ENCODE peak calls at places on chromosome 6, in ten cellular contexts. I, H, U, Q, B, Y, L, K, X and N are unnamed samples.

GRCh38 chr6:34338811-34339210 is 53.7 kb downstream of the NUDT3 start:
- DNase-seq in B (no peak), X (no peak), Y (no peak), H (no peak), I (no peak), K (no peak), U (no peak), L (no peak), Q (no peak), N (no peak)

GRCh38 chr6:24584390-24584735 is 61.6 kb downstream of the KIAA0319 start:
- DNase-seq in H (no peak), I (no peak), Y (no peak), X (no peak), B (no peak), K (no peak), Q (no peak), L (no peak), U (no peak), N (no peak)

GRCh38 chr6:105357147-105357546 is 45.7 kb downstream of the PREP start:
- DNase-seq in B (no peak), Q (no peak), K (no peak), L (no peak), X (no peak), I (no peak), H (no peak), Y (no peak), U (no peak), N (no peak)

GRCh38 chr6:33709605-33710295 is 1.8 kb downstream of the UQCC2 start:
- DNase-seq in H (no peak), K (no peak), U (no peak), B (no peak), L (no peak), I (no peak), Q (no peak), Y (no peak), X (no peak), N (peak; percentile 28)

GRCh38 chr6:14601490-14601889 is 483.9 kb downstream of the CD83 start:
- DNase-seq in H (no peak), B (no peak), X (no peak), Q (peak; percentile 55), K (no peak), L (no peak), U (peak; percentile 57), I (no peak), Y (peak; percentile 44), N (no peak)

GRCh38 chr6:130937942-130938604 is 110.9 kb downstream of the SMLR1 start:
- DNase-seq in Q (peak; percentile 90), X (no peak), L (no peak), U (no peak), H (no peak), K (no peak), I (no peak), B (no peak), Y (no peak), N (no peak)

GRCh38 chr6:14819001-14819400 is 426.9 kb upstream of the JARID2 start:
- DNase-seq in I (no peak), X (no peak), Y (no peak), Q (no peak), U (no peak), B (no peak), H (no peak), K (no peak), L (no peak), N (no peak)

GRCh38 chr6:26223677-26224546 is 136.7 kb downstream of the HFE start:
- DNase-seq in X (peak; percentile 65), L (peak; percentile 94), Q (peak; percentile 92), B (no peak), K (peak; percentile 76), H (peak; percentile 79), I (peak; percentile 78), U (peak; percentile 75), Y (peak; percentile 84), N (peak; percentile 83)

GRCh38 chr6:38567436-38567835 is 72.3 kb downstream of the BTBD9 start:
- DNase-seq in X (peak; percentile 87), Y (peak; percentile 79), H (peak; percentile 37), K (peak; percentile 66), B (peak; percentile 78), Q (no peak), L (peak; percentile 63), I (no peak), U (peak; percentile 44), N (no peak)

GRCh38 chr6:135498178-135498841 is 770 bp upstream of the AHI1 start:
- DNase-seq in Y (peak; percentile 92), I (no peak), H (peak; percentile 75), L (peak; percentile 93), U (peak; percentile 72), B (peak; percentile 88), K (peak; percentile 59), X (peak; percentile 63), Q (peak; percentile 84), N (no peak)
- TF ChIP-seq POLR2A in Y (peak; percentile 66), I (no peak), H (no peak), L (peak; percentile 73), U (no peak), B (no peak), K (no peak), X (peak; percentile 11), Q (peak; percentile 87), N (no peak)

GRCh38 chr6:155252581-155252980 is 11.2 kb upstream of the CLDN20 start:
- DNase-seq in Q (no peak), Y (no peak), U (no peak), H (no peak), K (no peak), B (no peak), X (no peak), I (no peak), L (no peak), N (no peak)
- H3K27ac ChIP-seq in Q (no peak overlapping the region), Y (peak overlapping the region; percentile 30), U (no peak overlapping the region), H (no peak overlapping the region), K (no peak overlapping the region), B (no peak overlapping the region), X (no peak overlapping the region), I (no peak overlapping the region), L (no peak overlapping the region), N (no peak overlapping the region)

GRCh38 chr6:40286027-40286426 is 301.1 kb downstream of the LRFN2 start:
- DNase-seq in B (no peak), Q (no peak), L (no peak), I (no peak), K (no peak), H (no peak), U (no peak), Y (no peak), X (no peak), N (no peak)
- H3K4me3 ChIP-seq in B (no peak overlapping the region), Q (no peak overlapping the region), L (no peak overlapping the region), I (no peak overlapping the region), K (no peak overlapping the region), H (no peak overlapping the region), U (no peak overlapping the region), Y (no peak overlapping the region), X (no peak overlapping the region), N (no peak overlapping the region)

DNA sequence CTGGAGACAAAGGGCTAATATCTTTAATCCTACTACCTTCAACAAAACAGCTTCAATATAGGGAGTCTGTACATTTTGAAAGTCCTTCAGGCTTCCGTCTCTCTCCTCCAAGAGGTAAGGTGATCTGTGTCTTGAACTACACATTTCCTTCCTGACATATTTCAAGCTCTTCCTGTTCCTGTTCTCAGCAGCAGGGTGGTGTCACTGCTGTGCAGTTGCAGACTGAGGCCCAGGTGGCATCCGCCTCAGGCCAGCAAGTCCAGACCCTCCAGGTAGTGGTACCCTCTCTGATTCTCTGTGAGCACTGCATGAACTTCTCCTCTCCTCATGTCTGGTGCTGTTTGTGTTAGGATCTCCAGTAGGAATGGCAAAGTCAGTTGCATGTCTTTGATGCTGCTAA is 7.8 kb downstream of the NFYA start:
- DNase-seq in B (no peak), X (no peak), K (no peak), I (no peak), H (no peak), L (no peak), Y (no peak), U (no peak), Q (no peak), N (peak; percentile 83)
- TF ChIP-seq POLR2A in B (no peak), X (no peak), K (no peak), I (no peak), H (no peak), L (no peak), Y (no peak), U (no peak), Q (no peak), N (no peak)

DNA sequence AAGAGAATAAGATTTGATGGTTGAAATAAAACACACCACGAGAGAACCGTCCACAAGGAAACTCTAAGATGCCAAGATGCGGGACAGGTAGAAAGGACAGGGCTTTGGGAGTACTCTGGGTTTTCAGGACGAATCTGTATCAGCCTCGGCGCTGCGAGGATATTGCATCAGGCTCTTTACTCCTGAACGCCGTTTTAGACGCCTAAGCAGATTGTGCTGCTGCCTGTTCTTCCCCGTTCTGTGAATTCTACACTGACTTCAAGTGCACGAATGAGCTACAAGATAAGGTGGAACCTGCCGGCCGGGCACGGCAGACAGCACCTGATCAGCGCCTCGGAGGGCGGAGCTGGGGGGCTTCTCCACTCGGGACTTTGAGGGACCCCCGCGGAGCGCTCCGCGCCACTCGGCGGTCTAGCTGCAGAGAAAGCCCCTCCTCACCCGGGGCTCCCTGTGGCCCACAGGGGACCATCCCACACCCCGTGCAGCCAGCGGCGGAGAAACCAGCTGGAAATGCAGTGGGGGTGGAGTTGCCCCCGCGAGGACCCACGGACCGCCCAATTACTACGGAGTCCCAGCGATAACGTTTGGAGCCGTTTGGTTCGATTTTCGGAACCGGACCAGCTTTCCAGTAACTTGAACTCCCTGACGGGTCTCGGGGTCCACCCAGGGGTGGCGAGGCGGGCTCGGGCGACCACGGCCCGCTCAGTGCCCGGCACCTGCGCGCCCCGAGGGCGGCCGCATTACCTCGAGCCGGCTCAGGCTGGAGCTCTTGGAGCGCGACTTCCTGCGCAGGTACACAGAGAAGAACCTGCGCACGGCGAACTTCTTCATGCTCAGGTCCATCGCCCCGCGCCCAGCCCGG is 643 bp downstream of the RPS6KA2 start:
- DNase-seq in K (peak; percentile 60), U (peak; percentile 48), I (no peak), X (peak; percentile 64), Q (no peak), Y (peak; percentile 51), L (peak; percentile 60), B (no peak), H (peak; percentile 22), N (peak; percentile 91)
- H3K27ac ChIP-seq in K (peak overlapping the region; percentile 68), U (peak overlapping the region; percentile 93), I (no peak overlapping the region), X (peak overlapping the region; percentile 49), Q (no peak overlapping the region), Y (peak overlapping the region; percentile 84), L (peak overlapping the region; percentile 78), B (peak overlapping the region; percentile 90), H (peak overlapping the region; percentile 77), N (peak overlapping the region; percentile 79)

DNA sequence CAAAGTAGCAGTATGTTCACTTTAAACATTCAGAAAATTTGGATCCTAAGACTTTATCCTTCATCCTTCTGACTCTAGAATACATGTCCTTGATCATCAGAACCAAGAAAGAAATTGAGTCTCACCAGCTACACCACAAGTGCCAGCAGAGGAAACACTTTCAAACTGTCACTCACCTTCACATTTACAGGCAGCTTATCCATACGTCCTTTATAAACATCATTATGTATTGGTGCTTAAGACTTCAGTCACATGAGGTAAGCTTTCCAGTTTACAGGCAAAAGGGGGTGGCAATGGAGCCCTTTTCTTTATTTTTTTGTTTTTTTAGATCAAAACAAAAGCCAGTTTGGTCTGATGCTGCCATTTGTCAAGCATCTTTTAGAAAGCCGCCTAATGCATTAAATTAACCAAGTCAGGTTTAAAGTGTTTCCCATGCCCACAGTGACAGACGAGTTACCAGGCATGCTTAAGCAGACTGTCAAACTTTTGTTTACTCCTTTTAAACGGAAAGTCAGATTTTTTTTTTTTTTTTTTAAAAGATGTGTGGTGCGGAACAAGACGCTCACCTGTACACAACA is 984 bp upstream of the BRPF3 start:
- DNase-seq in B (no peak), L (peak; percentile 3), Q (no peak), H (no peak), K (no peak), X (no peak), I (no peak), U (no peak), Y (no peak), N (no peak)
- H3K4me3 ChIP-seq in B (peak overlapping the region; percentile 69), L (peak overlapping the region; percentile 75), Q (peak overlapping the region; percentile 81), H (peak overlapping the region; percentile 74), K (peak overlapping the region; percentile 63), X (peak overlapping the region; percentile 61), I (peak overlapping the region; percentile 73), U (peak overlapping the region; percentile 60), Y (no peak overlapping the region), N (peak overlapping the region; percentile 70)